ENCODE peak calls at places on chromosomes 13 and 19, in four cellular contexts. B is uterus, T is ovary, V is HCT116. U is an unnamed sample.

GRCh38 chr13:61908906-61909305 is 493.3 kb upstream of the PCDH20 start:
- DNase-seq in T (no peak), B (no peak), V (no peak), U (no peak)

GRCh38 chr19:45630463-45630862 is 8.7 kb downstream of the EML2 start:
- DNase-seq in V (peak; percentile 67), B (no peak), T (no peak), U (peak; percentile 83)

GRCh38 chr19:48415395-48415794 is 21.9 kb downstream of the GRIN2D start:
- DNase-seq in V (peak; percentile 84), B (no peak), T (peak; percentile 38), U (no peak)

GRCh38 chr13:54637377-54637776 is 1608.8 kb downstream of the OLFM4 start:
- DNase-seq in V (no peak), T (no peak), B (no peak), U (no peak)

GRCh38 chr13:27827646-27828045 is 35.4 kb downstream of the GSX1 start:
- DNase-seq in V (no peak), B (no peak), T (no peak), U (no peak)

GRCh38 chr19:995051-995827 is 5.0 kb upstream of the GRIN3B start:
- DNase-seq in V (no peak), T (no peak), B (no peak), U (no peak)

GRCh38 chr19:8629184-8629583 is 1.2 kb upstream of the NFILZ start:
- DNase-seq in V (no peak), T (no peak), B (no peak), U (no peak)

GRCh38 chr19:32345261-32346207 is at the start of gene ZNF507:
- DNase-seq in T (peak; percentile 78), V (peak; percentile 47), B (peak; percentile 82), U (no peak)

GRCh38 chr13:77918391-77919261 is at the start of gene EDNRB:
- DNase-seq in V (no peak), B (peak; percentile 35), T (peak; percentile 36), U (no peak)

GRCh38 chr13:39232401-39232980 is 194.2 kb downstream of the NHLRC3 start:
- DNase-seq in B (no peak), V (no peak), T (no peak), U (no peak)

GRCh38 chr13:112740502-112741131 is 50.8 kb downstream of the ATP11A start:
- DNase-seq in B (peak; percentile 82), T (peak; percentile 79), V (no peak), U (peak; percentile 53)

GRCh38 chr13:114134111-114134943 is 1.9 kb upstream of the RASA3 start:
- DNase-seq in B (no peak), T (no peak), V (no peak), U (no peak)

GRCh38 chr19:52171321-52172169 is at the start of gene ZNF836:
- DNase-seq in V (no peak), T (peak; percentile 95), B (peak; percentile 92), U (peak; percentile 39)

GRCh38 chr13:109255457-109255856 is 530.9 kb downstream of the IRS2 start:
- DNase-seq in B (no peak), V (no peak), T (no peak), U (no peak)

GRCh38 chr19:30784850-30785459 is 412.8 kb downstream of the ZNF536 start:
- DNase-seq in T (peak; percentile 63), B (peak; percentile 30), V (no peak), U (no peak)

GRCh38 chr13:73702419-73703071 is 431.7 kb downstream of the KLF12 start:
- DNase-seq in B (no peak), T (no peak), V (no peak), U (no peak)

GRCh38 chr13:114072421-114072820 is 60.0 kb downstream of the RASA3 start:
- DNase-seq in B (no peak), T (peak; percentile 11), V (no peak), U (no peak)

GRCh38 chr19:14089662-14090508 is 666 bp downstream of the SAMD1 start:
- DNase-seq in V (no peak), B (peak; percentile 53), T (peak; percentile 59), U (no peak)

GRCh38 chr13:31350560-31350959 is 150.8 kb downstream of the B3GLCT start:
- DNase-seq in T (no peak), B (no peak), V (no peak), U (no peak)

GRCh38 chr13:44303681-44304432 is 69.8 kb upstream of the SERP2 start:
- DNase-seq in B (peak; percentile 89), T (peak; percentile 72), V (no peak), U (no peak)

GRCh38 chr13:77386046-77386445 is 59.2 kb upstream of the MYCBP2 start:
- DNase-seq in T (no peak), V (no peak), B (no peak), U (no peak)

GRCh38 chr13:27621366-27622101 is at the start of gene POLR1D:
- DNase-seq in T (peak; percentile 83), B (peak; percentile 74), V (peak; percentile 77), U (no peak)

GRCh38 chr19:18418034-18418724 is 1.0 kb upstream of the SSBP4 start:
- DNase-seq in B (peak; percentile 72), V (no peak), T (peak; percentile 70), U (no peak)

GRCh38 chr19:34276614-34277013 is 22.3 kb downstream of the GARRE1 start:
- DNase-seq in V (no peak), T (no peak), B (no peak), U (no peak)

GRCh38 chr19:1990230-1991017 is 25.1 kb downstream of the BTBD2 start:
- DNase-seq in T (no peak), B (no peak), V (no peak), U (no peak)

GRCh38 chr19:19230999-19231398 is 19.2 kb downstream of the NCAN start:
- DNase-seq in V (no peak), B (no peak), T (no peak), U (no peak)

GRCh38 chr13:100673831-100674362 is 698 bp downstream of the TMTC4 start:
- DNase-seq in T (peak; percentile 67), V (peak; percentile 28), B (peak; percentile 67), U (peak; percentile 60)

GRCh38 chr19:54517483-54517882 is 14.9 kb downstream of the LAIR2 start:
- DNase-seq in V (no peak), B (no peak), T (no peak), U (peak; percentile 35)

GRCh38 chr19:1907563-1908363 is 2.6 kb downstream of the ADAT3 start:
- DNase-seq in V (no peak), B (no peak), T (peak; percentile 45), U (no peak)

GRCh38 chr19:6412111-6412999 is 12.3 kb downstream of the KHSRP start:
- DNase-seq in V (peak; percentile 31), B (no peak), T (peak; percentile 52), U (no peak)

GRCh38 chr19:46984077-46985010 is 35.3 kb upstream of the NPAS1 start:
- DNase-seq in B (peak; percentile 34), T (no peak), V (no peak), U (peak; percentile 48)

GRCh38 chr19:44820648-44821609 is 12.0 kb downstream of the BCAM start:
- DNase-seq in B (peak; percentile 61), T (peak; percentile 59), V (no peak), U (no peak)

GRCh38 chr13:24087611-24088235 is 72.8 kb upstream of the SPATA13 start:
- DNase-seq in B (no peak), V (no peak), T (no peak), U (no peak)

GRCh38 chr19:56167064-56167578 is 8.7 kb upstream of the GALP start:
- DNase-seq in V (no peak), T (no peak), B (no peak), U (no peak)

DNA sequence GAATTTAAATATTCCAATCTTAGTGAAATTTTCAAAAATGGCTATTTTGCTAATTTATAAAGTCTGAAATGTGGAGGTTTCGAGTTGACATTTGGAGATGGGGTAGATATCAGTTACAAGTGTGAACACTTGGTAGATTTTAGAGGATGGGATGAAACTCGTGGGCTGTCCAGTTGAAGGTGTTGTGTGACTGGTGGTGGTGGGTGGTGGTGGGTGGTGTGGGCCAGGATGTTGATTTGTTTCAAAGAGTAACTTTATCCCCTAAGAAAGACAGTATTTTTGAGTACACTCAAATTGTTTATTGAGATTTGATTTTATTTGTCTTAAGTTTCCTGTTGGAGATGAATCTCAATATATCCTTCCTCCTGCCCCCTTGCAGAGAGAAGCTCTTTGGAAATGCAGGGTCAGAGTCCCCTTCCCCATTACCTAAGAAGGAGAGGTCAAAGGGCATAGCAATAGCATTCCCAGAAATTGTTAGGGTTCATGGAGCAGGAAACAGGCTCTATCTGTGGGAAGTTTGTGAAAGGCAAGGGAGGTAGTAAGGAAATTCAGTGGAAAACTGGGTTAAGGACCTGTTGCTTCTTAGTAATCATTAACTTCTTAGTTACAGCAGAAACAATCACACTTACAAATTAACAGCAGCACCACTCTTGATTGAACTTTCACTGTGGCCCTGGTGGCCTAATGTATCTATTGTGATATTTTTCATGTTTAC is 133.6 kb upstream of the RNF113B start:
- DNase-seq in B (no peak), V (no peak), T (no peak), U (no peak)
- TF ChIP-seq CTCF in B (no peak), V (no peak), T (no peak), U (no peak)

DNA sequence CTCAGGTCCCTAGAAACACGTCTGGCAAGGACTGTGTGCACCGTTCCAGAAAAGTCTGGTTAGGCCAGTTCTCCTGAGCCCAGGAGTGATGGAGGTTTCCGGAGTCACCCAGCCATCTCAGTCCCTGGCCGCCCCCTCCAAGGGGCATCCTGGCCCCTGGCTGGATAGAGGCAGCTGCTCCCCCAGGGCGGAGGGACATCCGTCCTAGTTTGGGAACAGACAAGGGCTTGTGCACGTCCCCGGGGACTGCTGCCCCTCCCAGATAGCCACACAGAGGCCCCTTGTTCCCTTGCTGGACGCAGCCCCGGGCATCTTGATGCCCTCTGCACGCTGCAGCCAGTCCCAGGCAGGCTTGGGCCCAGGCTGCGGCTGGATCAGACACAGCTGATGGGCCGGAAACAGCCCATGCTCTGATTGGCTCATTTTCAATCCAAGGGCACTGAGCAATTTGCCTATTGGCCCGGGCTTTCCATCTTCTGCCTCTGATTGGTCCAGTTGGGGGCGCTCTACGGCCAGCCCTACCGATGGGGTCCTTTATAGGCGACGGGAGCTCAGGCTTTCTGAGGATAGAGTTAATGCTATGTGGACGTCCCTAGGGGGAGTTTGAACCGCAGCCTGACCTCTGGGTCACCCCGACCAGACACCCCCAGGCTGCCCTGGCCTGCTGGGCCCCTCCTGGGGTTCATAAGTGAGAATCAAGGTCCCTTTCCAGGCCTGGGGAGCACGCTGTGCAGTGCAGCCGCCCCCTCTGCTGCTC is 3.7 kb downstream of the S1PR2 start:
- DNase-seq in V (no peak), B (peak; percentile 64), T (peak; percentile 45), U (no peak)
- H3K4me3 ChIP-seq in V (no peak overlapping the region), B (peak overlapping the region; percentile 5), T (peak overlapping the region; percentile 15), U (peak overlapping the region; percentile 37)

GRCh38 chr19:57279418-57280164 is 694 bp upstream of the ZNF460 start:
- DNase-seq in T (peak; percentile 93), V (peak; percentile 92), B (peak; percentile 89), U (peak; percentile 87)
- TF ChIP-seq CTCF in T (peak; percentile 8), V (peak; percentile 29), B (peak; percentile 32), U (peak; percentile 38)

GRCh38 chr13:50715402-50716146 is 127.9 kb downstream of the DLEU7 start:
- DNase-seq in B (no peak), V (no peak), T (peak; percentile 21), U (no peak)
- H3K4me3 ChIP-seq in B (no peak overlapping the region), V (no peak overlapping the region), T (no peak overlapping the region), U (no peak overlapping the region)

U was measured in HFF-Myc.